ENCODE peak calls at places on chromosomes 4 and X, in eight cellular contexts. J is tibial artery; X is GM12865; U is keratinocyte; P is lower lobe of right lung; M is CD8-positive, alpha-beta T cell; B is AG10803; I is IMR-90. Z is an unnamed sample.

GRCh38 chrX:15797707-15798106 is 7.4 kb downstream of the ZRSR2 start:
- DNase-seq in B (no peak), J (no peak), X (no peak), U (no peak), M (no peak), I (peak; percentile 13), P (no peak), Z (no peak)

GRCh38 chr4:189146994-189147929 is 793.4 kb upstream of the FRG1 start:
- DNase-seq in I (no peak), M (no peak), J (no peak), X (no peak), U (no peak), B (no peak), P (no peak), Z (no peak)

GRCh38 chr4:40289366-40290188 is 45.6 kb upstream of the CHRNA9 start:
- DNase-seq in P (no peak), B (no peak), M (peak; percentile 38), J (no peak), U (no peak), X (peak; percentile 49), I (peak; percentile 3), Z (no peak)

GRCh38 chr4:87657525-87657924 is 7.4 kb downstream of the DMP1 start:
- DNase-seq in X (no peak), B (peak; percentile 43), I (peak; percentile 40), J (no peak), U (peak; percentile 15), P (no peak), M (no peak), Z (no peak)

GRCh38 chrX:21985332-21985777 is 44.8 kb downstream of the SMS start:
- DNase-seq in M (peak; percentile 63), P (no peak), B (peak; percentile 72), U (peak; percentile 53), I (peak; percentile 82), J (peak; percentile 69), X (peak; percentile 76), Z (no peak)

GRCh38 chrX:53294024-53294648 is 12.8 kb upstream of the IQSEC2 start:
- DNase-seq in B (no peak), U (no peak), I (peak; percentile 26), P (no peak), M (no peak), X (no peak), J (no peak), Z (no peak)

GRCh38 chrX:43756076-43756475 is 100.0 kb downstream of the MAOA start:
- DNase-seq in U (no peak), P (no peak), M (no peak), J (no peak), I (no peak), B (no peak), X (no peak), Z (no peak)

GRCh38 chrX:38636949-38637819 is 75.8 kb downstream of the TSPAN7 start:
- DNase-seq in I (no peak), J (no peak), M (no peak), B (no peak), U (no peak), X (no peak), P (no peak), Z (no peak)

GRCh38 chr4:25970691-25971427 is 56.8 kb downstream of the SMIM20 start:
- DNase-seq in X (no peak), B (no peak), U (no peak), I (no peak), M (no peak), J (peak; percentile 55), P (no peak), Z (no peak)

GRCh38 chr4:124144302-124144701 is 568.2 kb downstream of the ANKRD50 start:
- DNase-seq in P (no peak), I (no peak), X (no peak), U (no peak), M (no peak), J (no peak), B (peak; percentile 4), Z (no peak)

GRCh38 chrX:133654801-133655200 is 239.5 kb upstream of the GPC4 start:
- DNase-seq in I (peak; percentile 19), X (no peak), B (peak; percentile 50), U (no peak), J (no peak), M (no peak), P (no peak), Z (no peak)

GRCh38 chr4:38663021-38663800 is 788 bp upstream of the KLF3 start:
- DNase-seq in X (no peak), J (no peak), U (no peak), P (no peak), M (peak; percentile 31), I (no peak), B (peak; percentile 36), Z (no peak)

GRCh38 chr4:142406051-142406549 is 440.0 kb downstream of the INPP4B start:
- DNase-seq in B (peak; percentile 54), U (no peak), M (no peak), J (no peak), I (no peak), P (no peak), X (peak; percentile 19), Z (no peak)

GRCh38 chr4:183758006-183758734 is 99.1 kb downstream of the TRAPPC11 start:
- DNase-seq in J (no peak), P (no peak), X (no peak), M (no peak), B (no peak), U (no peak), I (no peak), Z (no peak)
- TF ChIP-seq CTCF in J (no peak), P (no peak), X (no peak), M (no peak), B (peak; percentile 17), U (peak; percentile 20), I (peak; percentile 9), Z (peak; percentile 23)

GRCh38 chr4:33068539-33068938 is 2348.4 kb downstream of the PCDH7 start:
- DNase-seq in I (no peak), M (no peak), B (no peak), U (no peak), X (no peak), J (no peak), P (no peak), Z (no peak)

GRCh38 chr4:33067221-33067620 is 2347.1 kb downstream of the PCDH7 start:
- DNase-seq in B (no peak), X (no peak), M (no peak), J (no peak), P (no peak), I (peak; percentile 18), U (no peak), Z (no peak)

GRCh38 chr4:33073811-33074210 is 2353.6 kb downstream of the PCDH7 start:
- DNase-seq in I (peak; percentile 22), B (peak; percentile 73), U (no peak), J (no peak), X (no peak), P (no peak), M (no peak), Z (no peak)

GRCh38 chr4:33071552-33071951 is 2351.4 kb downstream of the PCDH7 start:
- DNase-seq in P (no peak), M (no peak), I (peak; percentile 1), X (no peak), B (peak; percentile 44), J (no peak), U (no peak), Z (no peak)

DNA sequence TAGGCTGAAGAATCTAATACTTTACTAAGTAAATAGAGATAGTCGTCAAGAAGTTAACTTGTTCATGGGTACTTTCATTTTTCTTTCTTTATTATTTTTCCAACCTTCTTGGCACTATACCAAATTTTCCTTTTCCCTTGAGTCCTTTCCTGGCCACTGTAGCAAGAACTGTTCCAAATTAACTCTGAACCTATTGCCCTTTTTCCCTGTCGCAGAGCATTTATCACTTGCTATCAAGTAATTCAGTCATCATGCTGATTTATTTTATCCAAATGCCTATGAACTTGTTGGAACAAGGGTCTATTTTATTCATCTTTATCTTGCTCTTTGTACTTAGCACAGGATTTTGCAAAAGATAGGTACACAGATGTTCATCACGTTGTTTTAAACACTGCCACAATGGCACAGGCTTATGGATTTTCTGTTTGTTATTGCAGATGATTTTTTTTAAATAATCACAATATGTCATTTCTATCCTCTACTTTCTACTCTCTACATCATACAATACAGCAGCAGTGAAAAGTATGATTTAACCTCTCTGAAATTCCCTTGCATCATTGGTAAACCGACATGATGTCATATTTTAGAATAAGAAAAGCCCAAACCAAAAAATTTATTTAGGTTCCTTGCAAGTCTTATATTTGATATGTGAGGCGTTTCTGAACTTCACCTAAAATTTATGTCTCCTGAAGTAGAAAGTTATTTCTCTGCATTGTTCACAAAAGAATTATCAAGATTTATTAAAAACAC is 2352.3 kb downstream of the PCDH7 start:
- DNase-seq in P (no peak), X (no peak), I (no peak), B (no peak), U (no peak), J (no peak), M (no peak), Z (no peak)
- H3K4me3 ChIP-seq in P (no peak overlapping the region), X (no peak overlapping the region), I (no peak overlapping the region), B (no peak overlapping the region), U (no peak overlapping the region), J (no peak overlapping the region), M (no peak overlapping the region), Z (no peak overlapping the region)

GRCh38 chr4:73021634-73022033 is 47.9 kb downstream of the COX18 start:
- DNase-seq in B (peak; percentile 34), X (peak; percentile 49), P (no peak), J (no peak), M (no peak), I (peak; percentile 31), U (no peak), Z (no peak)
- TF ChIP-seq CTCF in B (peak; percentile 42), X (peak; percentile 27), P (no peak), J (peak; percentile 25), M (no peak), I (peak; percentile 49), U (peak; percentile 32), Z (no peak)

GRCh38 chr4:6894528-6895498 is 14.8 kb upstream of the TBC1D14 start:
- DNase-seq in J (no peak), I (no peak), U (no peak), X (no peak), M (no peak), P (no peak), B (no peak), Z (no peak)

GRCh38 chr4:6892190-6892908 is 17.3 kb upstream of the TBC1D14 start:
- DNase-seq in P (peak; percentile 62), I (peak; percentile 79), B (peak; percentile 58), J (no peak), M (peak; percentile 27), X (no peak), U (no peak), Z (no peak)

GRCh38 chr4:6894086-6894478 is 15.5 kb upstream of the TBC1D14 start:
- DNase-seq in P (no peak), B (no peak), M (no peak), J (no peak), X (no peak), U (no peak), I (no peak), Z (no peak)

GRCh38 chr4:6892909-6893202 is 16.8 kb upstream of the TBC1D14 start:
- DNase-seq in X (no peak), I (no peak), U (no peak), B (no peak), P (no peak), J (no peak), M (no peak), Z (no peak)

GRCh38 chr4:6893449-6894085 is 16.1 kb upstream of the TBC1D14 start:
- DNase-seq in P (no peak), X (no peak), I (peak; percentile 86), B (peak; percentile 46), J (no peak), M (no peak), U (no peak), Z (no peak)
- H3K4me3 ChIP-seq in P (no peak overlapping the region), X (no peak overlapping the region), I (no peak overlapping the region), B (no peak overlapping the region), J (no peak overlapping the region), M (no peak overlapping the region), U (no peak overlapping the region), Z (no peak overlapping the region)

GRCh38 chr4:187474238-187474637 is 521.3 kb upstream of the ZFP42 start:
- DNase-seq in I (no peak), X (no peak), P (no peak), M (no peak), B (no peak), J (no peak), U (no peak), Z (no peak)
- TF ChIP-seq CTCF in I (no peak), X (no peak), P (no peak), M (no peak), B (no peak), J (no peak), U (no peak), Z (no peak)